ENCODE peak calls at places on chromosomes 13 and 19, in five cellular contexts. One of them, this sample, is unnamed.

GRCh38 chr13:36428083-36428482 is 4.2 kb upstream of the CCNA1 start:
- DNase-seq in mucosa of descending colon: no peak
- DNase-seq in RWPE1: peak
- DNase-seq in AG09309: no peak
- DNase-seq in uterus: no peak
- DNase-seq in this sample: no peak

GRCh38 chr13:108944760-108945159 is 315.3 kb downstream of the MYO16 start:
- DNase-seq in mucosa of descending colon: no peak
- DNase-seq in RWPE1: peak
- DNase-seq in AG09309: peak
- DNase-seq in uterus: no peak
- DNase-seq in this sample: no peak

GRCh38 chr13:67914535-67914934 is 684.4 kb upstream of the PCDH9 start:
- DNase-seq in mucosa of descending colon: no peak
- DNase-seq in RWPE1: no peak
- DNase-seq in AG09309: no peak
- DNase-seq in uterus: no peak
- DNase-seq in this sample: no peak

GRCh38 chr13:21478881-21479808 is 20.0 kb upstream of the ZDHHC20 start:
- DNase-seq in mucosa of descending colon: peak
- DNase-seq in RWPE1: peak
- DNase-seq in AG09309: peak
- DNase-seq in uterus: no peak
- DNase-seq in this sample: peak

GRCh38 chr19:49442354-49442753 is 1.0 kb upstream of the SLC17A7 start:
- DNase-seq in mucosa of descending colon: peak
- DNase-seq in RWPE1: no peak
- DNase-seq in AG09309: no peak
- DNase-seq in uterus: peak
- DNase-seq in this sample: peak

GRCh38 chr13:44191504-44192171 is 182.0 kb upstream of the SERP2 start:
- DNase-seq in mucosa of descending colon: peak
- DNase-seq in RWPE1: peak
- DNase-seq in AG09309: peak
- DNase-seq in uterus: peak
- DNase-seq in this sample: peak

GRCh38 chr19:44738603-44739585 is 9.6 kb upstream of the BCL3 start:
- DNase-seq in mucosa of descending colon: peak
- DNase-seq in RWPE1: no peak
- DNase-seq in AG09309: no peak
- DNase-seq in uterus: no peak
- DNase-seq in this sample: peak

GRCh38 chr13:99392126-99392805 is 85.1 kb upstream of the GPR183 start:
- DNase-seq in mucosa of descending colon: no peak
- DNase-seq in RWPE1: no peak
- DNase-seq in AG09309: no peak
- DNase-seq in uterus: no peak
- DNase-seq in this sample: no peak

GRCh38 chr19:20359933-20360720 is 193.1 kb downstream of the ZNF486 start:
- DNase-seq in mucosa of descending colon: no peak
- DNase-seq in RWPE1: no peak
- DNase-seq in AG09309: no peak
- DNase-seq in uterus: no peak
- DNase-seq in this sample: peak

GRCh38 chr13:40285634-40286033 is 380.8 kb downstream of the FOXO1 start:
- DNase-seq in mucosa of descending colon: no peak
- DNase-seq in RWPE1: no peak
- DNase-seq in AG09309: no peak
- DNase-seq in uterus: no peak
- DNase-seq in this sample: no peak

GRCh38 chr13:40287428-40287827 is 379.0 kb downstream of the FOXO1 start:
- DNase-seq in mucosa of descending colon: no peak
- DNase-seq in RWPE1: no peak
- DNase-seq in AG09309: no peak
- DNase-seq in uterus: no peak
- DNase-seq in this sample: no peak

GRCh38 chr13:40288259-40288658 is 378.2 kb downstream of the FOXO1 start:
- DNase-seq in mucosa of descending colon: no peak
- DNase-seq in RWPE1: no peak
- DNase-seq in AG09309: no peak
- DNase-seq in uterus: no peak
- DNase-seq in this sample: no peak

DNA sequence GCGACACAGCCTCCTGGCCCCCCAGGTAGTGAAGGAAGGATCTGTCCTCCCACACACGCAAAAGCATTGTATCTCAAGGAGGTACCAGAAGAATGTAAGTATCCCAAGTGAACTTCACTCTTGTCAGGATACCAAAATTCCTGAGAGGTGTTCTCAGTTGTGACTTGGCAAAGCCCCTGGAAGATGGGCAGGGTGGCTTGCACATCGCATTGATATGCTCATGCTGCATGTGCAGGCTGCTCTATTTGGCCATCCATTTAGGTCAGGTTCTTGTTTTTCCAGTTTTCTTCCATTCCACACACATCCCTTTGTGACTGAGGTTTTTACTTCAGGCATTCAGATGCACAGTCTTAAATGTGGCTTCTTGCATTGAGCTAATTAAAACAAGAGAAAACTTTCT is 382.8 kb downstream of the FOXO1 start:
- DNase-seq in mucosa of descending colon: no peak
- DNase-seq in RWPE1: peak
- DNase-seq in AG09309: no peak
- DNase-seq in uterus: no peak
- DNase-seq in this sample: no peak
- TF ChIP-seq CTCF in mucosa of descending colon: no peak
- TF ChIP-seq CTCF in RWPE1: no peak
- TF ChIP-seq CTCF in AG09309: no peak
- TF ChIP-seq CTCF in uterus: no peak
- TF ChIP-seq CTCF in this sample: no peak

DNA sequence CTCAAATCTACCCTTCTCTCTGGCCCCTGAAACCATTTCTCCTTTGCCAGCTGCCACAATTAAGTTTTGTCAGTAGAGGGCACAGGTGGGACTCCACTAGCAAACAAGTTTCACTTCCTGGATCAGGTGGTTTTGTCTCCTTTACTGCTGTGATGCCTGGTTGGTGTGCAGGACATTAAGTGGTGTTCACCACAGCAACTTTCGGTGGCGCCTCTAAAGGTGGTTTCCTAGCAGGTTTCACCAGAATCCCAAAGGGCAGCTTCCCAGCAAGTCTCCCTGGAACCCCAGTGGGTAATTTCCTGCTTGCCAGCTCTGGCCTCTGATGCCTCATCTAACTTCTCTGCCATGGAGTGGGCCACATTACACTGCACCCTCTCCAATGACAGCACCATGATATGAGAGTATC is 16.6 kb downstream of the MED4 start:
- DNase-seq in mucosa of descending colon: peak
- DNase-seq in RWPE1: peak
- DNase-seq in AG09309: no peak
- DNase-seq in uterus: no peak
- DNase-seq in this sample: no peak
- TF ChIP-seq CTCF in mucosa of descending colon: no peak
- TF ChIP-seq CTCF in RWPE1: no peak
- TF ChIP-seq CTCF in AG09309: peak
- TF ChIP-seq CTCF in uterus: no peak
- TF ChIP-seq CTCF in this sample: no peak

GRCh38 chr19:37348060-37348459 is 22.8 kb upstream of the ZNF527 start:
- DNase-seq in mucosa of descending colon: no peak
- DNase-seq in RWPE1: no peak
- DNase-seq in AG09309: no peak
- DNase-seq in uterus: no peak
- DNase-seq in this sample: no peak

GRCh38 chr19:37342753-37343152 is 28.1 kb upstream of the ZNF527 start:
- DNase-seq in mucosa of descending colon: no peak
- DNase-seq in RWPE1: no peak
- DNase-seq in AG09309: no peak
- DNase-seq in uterus: no peak
- DNase-seq in this sample: no peak

DNA sequence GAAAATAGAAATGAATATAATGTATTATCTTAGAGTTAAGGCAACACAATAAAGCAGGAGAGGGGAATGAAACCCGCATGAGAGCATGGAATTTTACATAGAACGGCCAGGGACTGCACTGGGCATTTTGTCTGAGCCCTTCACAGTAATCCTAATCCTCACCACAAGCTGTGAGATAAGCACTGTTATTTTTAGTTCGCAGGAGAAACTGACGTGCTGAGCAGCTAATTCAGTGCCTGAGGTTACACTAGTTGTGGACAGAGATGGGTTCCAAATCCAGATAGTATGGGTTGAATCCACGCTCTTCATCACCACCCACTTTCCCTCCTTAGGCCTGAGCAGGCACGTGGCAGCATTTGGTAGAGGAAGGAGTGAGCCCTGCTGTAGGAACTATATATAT is 24.8 kb upstream of the ZNF527 start:
- DNase-seq in mucosa of descending colon: no peak
- DNase-seq in RWPE1: no peak
- DNase-seq in AG09309: no peak
- DNase-seq in uterus: no peak
- DNase-seq in this sample: no peak
- TF ChIP-seq CTCF in mucosa of descending colon: no peak
- TF ChIP-seq CTCF in RWPE1: no peak
- TF ChIP-seq CTCF in AG09309: no peak
- TF ChIP-seq CTCF in uterus: no peak
- TF ChIP-seq CTCF in this sample: no peak

GRCh38 chr13:45817833-45818232 is 33.7 kb downstream of the SIAH3 start:
- DNase-seq in mucosa of descending colon: no peak
- DNase-seq in RWPE1: no peak
- DNase-seq in AG09309: no peak
- DNase-seq in uterus: no peak
- DNase-seq in this sample: no peak
- TF ChIP-seq CTCF in mucosa of descending colon: no peak
- TF ChIP-seq CTCF in RWPE1: no peak
- TF ChIP-seq CTCF in AG09309: no peak
- TF ChIP-seq CTCF in uterus: no peak
- TF ChIP-seq CTCF in this sample: no peak

DNA sequence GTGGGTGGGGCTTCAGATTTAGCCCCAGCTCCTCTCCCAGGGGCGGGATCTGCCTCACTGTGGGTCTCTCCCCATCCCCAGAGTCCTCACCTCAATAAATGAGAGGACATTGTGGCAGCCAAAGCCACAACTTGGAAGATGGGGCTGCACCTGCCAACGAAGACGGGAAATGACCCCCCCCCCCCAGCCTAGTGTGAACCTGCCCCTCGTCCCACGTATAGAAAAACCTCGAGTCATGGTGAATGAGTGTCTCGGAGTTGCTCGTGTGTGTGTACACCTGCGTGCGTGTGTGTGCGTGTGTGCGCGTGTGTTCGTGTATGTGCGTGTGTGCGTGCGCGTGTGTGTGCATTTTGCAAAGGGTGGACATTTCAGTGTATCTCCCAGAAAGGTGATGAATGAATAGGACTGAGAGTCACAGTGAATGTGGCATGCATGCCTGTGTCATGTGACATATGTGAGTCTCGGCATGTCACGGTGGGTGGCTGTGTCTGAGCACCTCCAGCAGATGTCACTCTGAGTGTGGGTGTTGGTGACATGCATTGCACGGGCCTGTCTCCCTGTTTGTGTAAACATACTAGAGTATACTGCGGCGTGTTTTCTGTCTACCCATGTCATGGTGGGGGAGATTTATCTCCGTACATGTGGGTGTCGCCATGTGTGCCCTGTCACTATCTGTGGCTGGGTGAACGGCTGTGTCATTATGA is 1.5 kb upstream of the TRAPPC5 start:
- DNase-seq in mucosa of descending colon: peak
- DNase-seq in RWPE1: no peak
- DNase-seq in AG09309: no peak
- DNase-seq in uterus: no peak
- DNase-seq in this sample: peak
- TF ChIP-seq CTCF in mucosa of descending colon: no peak
- TF ChIP-seq CTCF in RWPE1: peak
- TF ChIP-seq CTCF in AG09309: no peak
- TF ChIP-seq CTCF in uterus: no peak
- TF ChIP-seq CTCF in this sample: no peak

GRCh38 chr19:1942078-1942933 is 1.3 kb downstream of the CSNK1G2 start:
- DNase-seq in mucosa of descending colon: peak
- DNase-seq in RWPE1: peak
- DNase-seq in AG09309: no peak
- DNase-seq in uterus: peak
- DNase-seq in this sample: peak
- TF ChIP-seq CTCF in mucosa of descending colon: no peak
- TF ChIP-seq CTCF in RWPE1: no peak
- TF ChIP-seq CTCF in AG09309: no peak
- TF ChIP-seq CTCF in uterus: no peak
- TF ChIP-seq CTCF in this sample: no peak